ENCODE peak calls at places on chromosomes 11 and 22, in four cellular contexts. One of them, this sample, is unnamed.

GRCh38 chr22:29798318-29798717 is 31.1 kb downstream of the UQCR10 start:
- DNase-seq in HepG2: no peak
- DNase-seq in K562: no peak
- DNase-seq in A549: no peak
- DNase-seq in this sample: peak; percentile 92

GRCh38 chr11:19962053-19962794 is 198.1 kb downstream of the DBX1 start:
- DNase-seq in K562: no peak
- DNase-seq in HepG2: no peak
- DNase-seq in A549: no peak
- DNase-seq in this sample: no peak

GRCh38 chr11:114566273-114566672 is 6.6 kb upstream of the NXPE1 start:
- DNase-seq in A549: no peak
- DNase-seq in HepG2: no peak
- DNase-seq in K562: no peak
- DNase-seq in this sample: no peak

GRCh38 chr11:93727985-93728791 is 13.1 kb downstream of the TAF1D start:
- DNase-seq in HepG2: no peak
- DNase-seq in K562: no peak
- DNase-seq in A549: no peak
- DNase-seq in this sample: peak; percentile 48

GRCh38 chr11:40125054-40125453 is 1334.4 kb downstream of the LRRC4C start:
- DNase-seq in K562: no peak
- DNase-seq in A549: no peak
- DNase-seq in HepG2: no peak
- DNase-seq in this sample: peak; percentile 4

GRCh38 chr22:42613869-42614268 is 814 bp downstream of the POLDIP3 start:
- DNase-seq in K562: no peak
- DNase-seq in HepG2: no peak
- DNase-seq in A549: no peak
- DNase-seq in this sample: peak; percentile 56

GRCh38 chr22:43356881-43357280 is 13.7 kb upstream of the SCUBE1 start:
- DNase-seq in HepG2: no peak
- DNase-seq in A549: no peak
- DNase-seq in K562: no peak
- DNase-seq in this sample: no peak

GRCh38 chr22:37607010-37607911 is 1.4 kb upstream of the GGA1 start:
- DNase-seq in HepG2: peak; percentile 77
- DNase-seq in K562: peak; percentile 74
- DNase-seq in A549: peak; percentile 81
- DNase-seq in this sample: peak; percentile 75

GRCh38 chr11:14242733-14243132 is 116.2 kb downstream of the RRAS2 start:
- DNase-seq in HepG2: no peak
- DNase-seq in K562: no peak
- DNase-seq in A549: no peak
- DNase-seq in this sample: no peak

GRCh38 chr22:46203590-46203980 is 46.5 kb downstream of the CDPF1 start:
- DNase-seq in HepG2: no peak
- DNase-seq in K562: no peak
- DNase-seq in A549: no peak
- DNase-seq in this sample: no peak

GRCh38 chr22:46198274-46198673 is 47.9 kb downstream of the PPARA start:
- DNase-seq in A549: no peak
- DNase-seq in HepG2: no peak
- DNase-seq in K562: no peak
- DNase-seq in this sample: no peak

GRCh38 chr22:46202897-46203589 is 47.0 kb downstream of the CDPF1 start:
- DNase-seq in HepG2: no peak
- DNase-seq in K562: no peak
- DNase-seq in A549: no peak
- DNase-seq in this sample: no peak

GRCh38 chr22:46196268-46196667 is 45.9 kb downstream of the PPARA start:
- DNase-seq in K562: no peak
- DNase-seq in HepG2: no peak
- DNase-seq in A549: no peak
- DNase-seq in this sample: no peak

DNA sequence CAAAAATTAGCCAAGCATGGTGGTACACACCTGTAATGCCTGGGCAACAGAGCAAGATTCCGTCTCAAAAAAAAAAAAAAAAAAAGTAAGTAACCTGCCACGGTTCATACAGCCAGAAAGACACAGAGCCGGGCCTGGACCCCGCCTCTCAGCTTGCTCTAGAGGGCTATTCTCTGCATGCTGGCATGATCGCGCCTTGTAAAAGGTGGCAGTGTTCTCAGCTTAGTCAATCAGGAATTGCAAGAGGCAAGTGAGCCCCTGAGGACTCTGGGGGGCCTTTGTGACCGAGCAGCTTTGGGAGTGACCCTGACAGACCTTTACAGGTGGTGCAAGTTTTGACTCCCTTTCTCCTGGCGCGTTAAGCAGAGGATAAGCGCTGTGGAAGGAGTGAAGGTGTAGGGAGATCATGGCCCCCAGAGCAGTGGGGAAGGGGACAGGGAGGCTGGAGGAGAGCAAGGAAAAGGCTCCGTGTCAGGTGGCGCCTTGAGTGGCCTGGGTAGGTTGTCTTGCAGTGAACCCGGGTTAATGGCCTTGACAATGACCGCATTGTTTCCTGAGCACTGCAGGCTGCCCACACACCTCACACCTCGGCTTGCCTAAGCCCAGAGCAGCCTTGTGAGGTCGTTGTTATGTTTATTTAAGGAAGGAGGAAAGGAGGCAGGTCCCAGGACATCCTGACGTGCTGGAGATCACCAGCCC is 48.9 kb downstream of the CDPF1 start:
- DNase-seq in K562: no peak
- DNase-seq in HepG2: peak; percentile 61
- DNase-seq in A549: no peak
- DNase-seq in this sample: no peak
- TF ChIP-seq POLR2A in K562: no peak
- TF ChIP-seq POLR2A in HepG2: no peak
- TF ChIP-seq POLR2A in A549: no peak
- TF ChIP-seq POLR2A in this sample: no peak

GRCh38 chr11:134228625-134229024 is 4.2 kb downstream of the VPS26B start:
- DNase-seq in HepG2: no peak
- DNase-seq in A549: no peak
- DNase-seq in K562: no peak
- DNase-seq in this sample: no peak

GRCh38 chr11:134223066-134223465 is 701 bp downstream of the NCAPD3 start:
- DNase-seq in A549: no peak
- DNase-seq in HepG2: no peak
- DNase-seq in K562: no peak
- DNase-seq in this sample: peak; percentile 46

GRCh38 chr11:134223836-134224709 is at the start of the genes NCAPD3 and VPS26B:
- DNase-seq in K562: peak; percentile 97
- DNase-seq in HepG2: peak; percentile 92
- DNase-seq in A549: peak; percentile 81
- DNase-seq in this sample: peak; percentile 99

GRCh38 chr11:134226806-134227325 is 2.4 kb downstream of the VPS26B start:
- DNase-seq in K562: no peak
- DNase-seq in A549: no peak
- DNase-seq in HepG2: no peak
- DNase-seq in this sample: no peak

DNA sequence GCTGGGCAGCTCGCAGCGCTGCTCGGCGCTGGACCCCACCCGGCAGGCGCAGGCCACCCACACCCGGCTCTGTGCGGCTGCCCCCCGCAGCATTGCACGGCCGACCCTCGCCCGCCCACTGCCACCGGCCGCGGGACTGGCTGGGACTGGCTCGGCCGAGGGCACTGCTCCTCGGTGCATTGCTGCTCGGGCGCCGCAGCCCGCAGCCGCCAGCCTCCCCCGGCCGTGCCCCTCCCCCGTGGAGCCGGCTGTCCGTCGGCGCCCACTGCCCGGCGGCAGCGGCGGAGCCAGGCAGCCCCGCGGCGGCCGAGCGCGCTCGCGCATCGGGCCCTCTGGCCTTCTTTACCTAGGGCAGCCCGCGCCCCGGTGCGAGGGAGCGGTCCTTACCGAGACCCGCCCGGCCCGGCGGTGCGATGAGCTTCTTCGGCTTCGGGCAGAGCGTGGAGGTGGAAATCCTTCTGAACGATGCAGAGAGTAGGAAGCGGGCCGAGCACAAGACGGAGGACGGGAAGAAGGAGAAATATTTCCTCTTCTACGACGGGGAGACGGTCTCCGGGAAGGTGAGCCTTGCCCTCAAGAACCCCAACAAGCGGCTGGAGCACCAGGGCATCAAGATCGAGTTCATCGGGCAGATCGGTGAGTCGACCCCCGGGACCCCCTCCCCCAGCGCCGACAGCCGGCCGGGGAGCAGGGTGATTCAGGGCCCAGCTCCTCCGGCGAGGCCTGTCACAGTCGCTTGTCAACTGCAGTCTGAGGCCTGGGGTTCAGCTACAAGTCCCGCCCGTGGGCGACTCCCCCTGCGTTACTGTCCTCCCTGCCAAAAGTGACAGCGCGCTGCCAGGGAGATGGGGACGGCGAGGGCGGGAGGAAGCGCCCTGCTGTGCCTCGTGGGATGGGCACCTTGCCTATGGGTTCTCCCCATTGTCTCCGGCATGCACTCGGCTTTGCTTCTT is 515 bp downstream of the VPS26B start:
- DNase-seq in HepG2: peak; percentile 14
- DNase-seq in A549: peak; percentile 7
- DNase-seq in K562: peak; percentile 64
- DNase-seq in this sample: peak; percentile 88
- TF ChIP-seq MYC in HepG2: peak; percentile 36
- TF ChIP-seq MYC in A549: no peak
- TF ChIP-seq MYC in K562: no peak
- TF ChIP-seq MYC in this sample: peak; percentile 80

GRCh38 chr11:119359365-119360229 is 13.1 kb upstream of the MFRP start:
- DNase-seq in K562: no peak
- DNase-seq in A549: no peak
- DNase-seq in HepG2: no peak
- DNase-seq in this sample: no peak

GRCh38 chr11:119361961-119362725 is 15.6 kb upstream of the MFRP start:
- DNase-seq in K562: no peak
- DNase-seq in A549: no peak
- DNase-seq in HepG2: no peak
- DNase-seq in this sample: no peak

GRCh38 chr11:119362741-119363080 is 16.2 kb upstream of the MFRP start:
- DNase-seq in K562: no peak
- DNase-seq in A549: no peak
- DNase-seq in HepG2: no peak
- DNase-seq in this sample: no peak

GRCh38 chr11:119363081-119363861 is 16.8 kb upstream of the MFRP start:
- DNase-seq in A549: no peak
- DNase-seq in HepG2: no peak
- DNase-seq in K562: no peak
- DNase-seq in this sample: no peak

DNA sequence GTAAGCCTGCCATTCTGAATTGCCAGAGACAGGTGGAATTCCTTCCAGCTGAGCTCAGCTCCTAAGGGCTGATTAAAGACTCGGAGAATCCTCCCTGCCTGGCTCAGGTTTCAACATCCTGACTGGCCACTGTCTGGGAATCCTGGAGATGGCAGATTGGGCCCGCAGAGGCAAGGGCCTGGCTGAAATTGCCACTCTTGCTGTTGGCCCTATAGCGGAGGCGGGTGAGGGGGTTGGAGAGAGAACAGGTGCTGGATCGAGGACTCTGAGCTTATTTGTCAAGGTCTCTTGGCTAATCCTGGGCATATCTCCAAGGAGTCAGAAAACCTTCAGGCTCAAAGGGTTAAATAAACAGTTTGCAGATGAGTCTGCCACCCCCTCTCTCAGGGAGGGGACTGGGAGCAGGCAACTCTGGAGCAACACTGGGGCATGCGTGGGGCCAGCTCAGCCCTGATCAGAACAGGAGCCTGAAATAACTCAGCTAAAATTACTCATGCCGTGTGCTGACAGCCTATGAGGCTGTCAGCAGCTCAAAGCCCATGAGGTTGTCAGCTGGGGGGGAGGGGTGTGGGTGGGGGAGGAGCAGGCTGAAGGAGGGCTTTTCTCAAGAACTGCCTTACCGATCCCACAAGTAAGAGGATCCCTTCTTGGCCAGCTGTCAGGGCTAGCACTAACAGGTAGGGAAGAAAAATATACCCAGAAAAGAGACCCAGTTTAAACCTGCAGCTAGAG is 14.7 kb upstream of the MFRP start:
- DNase-seq in K562: peak; percentile 67
- DNase-seq in HepG2: peak; percentile 38
- DNase-seq in A549: peak; percentile 57
- DNase-seq in this sample: peak; percentile 80
- TF ChIP-seq MAX in K562: no peak
- TF ChIP-seq MAX in HepG2: no peak
- TF ChIP-seq MAX in A549: no peak
- TF ChIP-seq MAX in this sample: peak; percentile 4

GRCh38 chr11:64352099-64353005 is 6.6 kb upstream of the RPS6KA4 start:
- DNase-seq in A549: no peak
- DNase-seq in K562: no peak
- DNase-seq in HepG2: no peak
- DNase-seq in this sample: no peak
- TF ChIP-seq POLR2A in A549: no peak
- TF ChIP-seq POLR2A in K562: no peak
- TF ChIP-seq POLR2A in HepG2: no peak
- TF ChIP-seq POLR2A in this sample: no peak

GRCh38 chr11:68002943-68003845 is 703 bp downstream of the UNC93B1 start:
- DNase-seq in K562: peak; percentile 66
- DNase-seq in HepG2: no peak
- DNase-seq in A549: no peak
- DNase-seq in this sample: peak; percentile 74
- TF ChIP-seq MYC in K562: no peak
- TF ChIP-seq MYC in HepG2: no peak
- TF ChIP-seq MYC in A549: no peak
- TF ChIP-seq MYC in this sample: peak; percentile 36

GRCh38 chr11:133946018-133946417 is 10.8 kb downstream of the IGSF9B start:
- DNase-seq in HepG2: no peak
- DNase-seq in A549: no peak
- DNase-seq in K562: no peak
- DNase-seq in this sample: no peak

GRCh38 chr11:133945087-133945974 is 11.4 kb downstream of the IGSF9B start:
- DNase-seq in A549: no peak
- DNase-seq in K562: no peak
- DNase-seq in HepG2: no peak
- DNase-seq in this sample: no peak

GRCh38 chr11:133947298-133947905 is 9.4 kb downstream of the IGSF9B start:
- DNase-seq in HepG2: peak; percentile 20
- DNase-seq in K562: peak; percentile 33
- DNase-seq in A549: peak; percentile 58
- DNase-seq in this sample: peak; percentile 67

GRCh38 chr11:133948711-133949110 is 8.1 kb downstream of the IGSF9B start:
- DNase-seq in A549: no peak
- DNase-seq in HepG2: no peak
- DNase-seq in K562: no peak
- DNase-seq in this sample: no peak

GRCh38 chr11:133946541-133947297 is 10.0 kb downstream of the IGSF9B start:
- DNase-seq in HepG2: no peak
- DNase-seq in A549: no peak
- DNase-seq in K562: no peak
- DNase-seq in this sample: no peak
- TF ChIP-seq MAX in HepG2: no peak
- TF ChIP-seq MAX in A549: no peak
- TF ChIP-seq MAX in K562: no peak
- TF ChIP-seq MAX in this sample: no peak